ENCODE peak calls at places on chromosomes 3 and 15, in eight cellular contexts. B, K, N, L, M, Y, T and U are unnamed samples.

GRCh38 chr3:194032828-194033435 is 103.0 kb upstream of the HES1 start:
- DNase-seq in B (no peak), L (no peak), K (no peak), N (no peak), T (no peak), M (no peak), Y (no peak), U (no peak)

GRCh38 chr15:87368511-87368910 is 888.0 kb downstream of the NTRK3 start:
- DNase-seq in K (peak), M (no peak), L (no peak), N (no peak), B (no peak), T (no peak), Y (no peak), U (no peak)

GRCh38 chr3:178112134-178112533 is 424.1 kb upstream of the KCNMB2 start:
- DNase-seq in M (no peak), L (no peak), K (no peak), N (no peak), T (no peak), Y (no peak), B (peak), U (no peak)

GRCh38 chr15:66401130-66402021 is 14.7 kb downstream of the MAP2K1 start:
- DNase-seq in K (no peak), B (no peak), M (no peak), N (no peak), L (no peak), T (no peak), Y (no peak), U (no peak)

GRCh38 chr15:70094690-70095311 is 2.9 kb downstream of the TLE3 start:
- DNase-seq in L (no peak), N (peak), T (no peak), B (no peak), M (no peak), K (no peak), Y (no peak), U (no peak)

GRCh38 chr15:42215854-42216829 is 8.0 kb upstream of the VPS39 start:
- DNase-seq in K (no peak), T (no peak), Y (no peak), M (no peak), L (no peak), B (no peak), N (no peak), U (no peak)

GRCh38 chr15:99522288-99522687 is 43.5 kb upstream of the MEF2A start:
- DNase-seq in N (no peak), B (no peak), Y (no peak), L (no peak), M (no peak), T (no peak), K (no peak), U (no peak)

GRCh38 chr3:177037241-177037640 is 160.0 kb downstream of the TBL1XR1 start:
- DNase-seq in Y (no peak), L (no peak), K (no peak), N (no peak), B (no peak), T (no peak), M (no peak), U (no peak)

GRCh38 chr15:99076555-99077308 is 28.1 kb upstream of the SYNM start:
- DNase-seq in B (peak), L (peak), K (peak), N (peak), M (no peak), Y (peak), T (no peak), U (peak)

GRCh38 chr15:90075420-90076289 is 26.6 kb downstream of the IDH2 start:
- DNase-seq in L (no peak), T (no peak), Y (no peak), N (no peak), K (no peak), M (no peak), B (peak), U (no peak)

GRCh38 chr3:46109635-46110005 is 82.3 kb upstream of the XCR1 start:
- DNase-seq in Y (no peak), B (no peak), M (no peak), L (no peak), K (no peak), N (no peak), T (no peak), U (no peak)

GRCh38 chr3:24722106-24722505 is 227.5 kb upstream of the THRB start:
- DNase-seq in Y (no peak), M (no peak), N (no peak), T (no peak), L (no peak), B (no peak), K (no peak), U (no peak)

GRCh38 chr3:178320481-178321352 is 215.5 kb upstream of the KCNMB2 start:
- DNase-seq in L (no peak), M (no peak), N (peak), Y (no peak), T (no peak), B (peak), K (peak), U (no peak)